ENCODE peak calls at places on chromosome 16, in ten cellular contexts. One of them, this sample, is unnamed.

GRCh38 chr16:53689636-53690035 is 14.0 kb downstream of the RPGRIP1L start:
- DNase-seq in progenitor cell of endocrine pancreas: no peak
- DNase-seq in Calu3: no peak
- DNase-seq in heart right ventricle: no peak
- DNase-seq in endothelial cell: no peak
- DNase-seq in IMR-90: peak
- DNase-seq in MCF 10A: no peak
- DNase-seq in CD8-positive, alpha-beta T cell: no peak
- DNase-seq in right atrium auricular region: no peak
- DNase-seq in SK-N-SH: no peak
- DNase-seq in this sample: no peak

GRCh38 chr16:71459510-71459909 is 2.5 kb downstream of the ZNF23 start:
- DNase-seq in Calu3: no peak
- DNase-seq in right atrium auricular region: no peak
- DNase-seq in IMR-90: no peak
- DNase-seq in SK-N-SH: no peak
- DNase-seq in endothelial cell: no peak
- DNase-seq in MCF 10A: no peak
- DNase-seq in progenitor cell of endocrine pancreas: no peak
- DNase-seq in CD8-positive, alpha-beta T cell: no peak
- DNase-seq in heart right ventricle: no peak
- DNase-seq in this sample: no peak

GRCh38 chr16:11328172-11329079 is 16.8 kb upstream of the RMI2 start:
- DNase-seq in CD8-positive, alpha-beta T cell: peak
- DNase-seq in heart right ventricle: peak
- DNase-seq in Calu3: peak
- DNase-seq in endothelial cell: peak
- DNase-seq in MCF 10A: peak
- DNase-seq in IMR-90: peak
- DNase-seq in SK-N-SH: no peak
- DNase-seq in progenitor cell of endocrine pancreas: no peak
- DNase-seq in right atrium auricular region: peak
- DNase-seq in this sample: peak

GRCh38 chr16:67399749-67400704 is 6.7 kb upstream of the TPPP3 start:
- DNase-seq in Calu3: no peak
- DNase-seq in heart right ventricle: no peak
- DNase-seq in endothelial cell: no peak
- DNase-seq in MCF 10A: no peak
- DNase-seq in right atrium auricular region: no peak
- DNase-seq in progenitor cell of endocrine pancreas: no peak
- DNase-seq in IMR-90: no peak
- DNase-seq in SK-N-SH: peak
- DNase-seq in CD8-positive, alpha-beta T cell: no peak
- DNase-seq in this sample: no peak

GRCh38 chr16:19846421-19846820 is 38.2 kb downstream of the GPRC5B start:
- DNase-seq in endothelial cell: no peak
- DNase-seq in progenitor cell of endocrine pancreas: no peak
- DNase-seq in Calu3: no peak
- DNase-seq in IMR-90: no peak
- DNase-seq in heart right ventricle: no peak
- DNase-seq in SK-N-SH: no peak
- DNase-seq in MCF 10A: no peak
- DNase-seq in right atrium auricular region: no peak
- DNase-seq in CD8-positive, alpha-beta T cell: no peak
- DNase-seq in this sample: no peak

GRCh38 chr16:10938321-10938720 is 3.9 kb downstream of the DEXI start:
- DNase-seq in Calu3: no peak
- DNase-seq in right atrium auricular region: no peak
- DNase-seq in MCF 10A: no peak
- DNase-seq in endothelial cell: no peak
- DNase-seq in CD8-positive, alpha-beta T cell: no peak
- DNase-seq in progenitor cell of endocrine pancreas: no peak
- DNase-seq in heart right ventricle: no peak
- DNase-seq in IMR-90: no peak
- DNase-seq in SK-N-SH: no peak
- DNase-seq in this sample: no peak

GRCh38 chr16:56022818-56023217 is 147.6 kb upstream of the CES5A start:
- DNase-seq in SK-N-SH: no peak
- DNase-seq in MCF 10A: no peak
- DNase-seq in right atrium auricular region: no peak
- DNase-seq in Calu3: no peak
- DNase-seq in heart right ventricle: no peak
- DNase-seq in CD8-positive, alpha-beta T cell: no peak
- DNase-seq in progenitor cell of endocrine pancreas: no peak
- DNase-seq in IMR-90: no peak
- DNase-seq in endothelial cell: no peak
- DNase-seq in this sample: no peak

GRCh38 chr16:19001788-19002187 is 18.1 kb downstream of the TMC7 start:
- DNase-seq in MCF 10A: peak
- DNase-seq in CD8-positive, alpha-beta T cell: no peak
- DNase-seq in heart right ventricle: no peak
- DNase-seq in right atrium auricular region: no peak
- DNase-seq in SK-N-SH: no peak
- DNase-seq in progenitor cell of endocrine pancreas: no peak
- DNase-seq in endothelial cell: no peak
- DNase-seq in Calu3: no peak
- DNase-seq in IMR-90: peak
- DNase-seq in this sample: peak

GRCh38 chr16:19307587-19308241 is 22.2 kb downstream of the CLEC19A start:
- DNase-seq in SK-N-SH: no peak
- DNase-seq in right atrium auricular region: no peak
- DNase-seq in MCF 10A: peak
- DNase-seq in endothelial cell: peak
- DNase-seq in progenitor cell of endocrine pancreas: peak
- DNase-seq in IMR-90: no peak
- DNase-seq in Calu3: peak
- DNase-seq in CD8-positive, alpha-beta T cell: no peak
- DNase-seq in heart right ventricle: no peak
- DNase-seq in this sample: peak

GRCh38 chr16:64370112-64370511 is 751.8 kb downstream of the CDH11 start:
- DNase-seq in SK-N-SH: no peak
- DNase-seq in MCF 10A: no peak
- DNase-seq in endothelial cell: no peak
- DNase-seq in CD8-positive, alpha-beta T cell: no peak
- DNase-seq in heart right ventricle: no peak
- DNase-seq in progenitor cell of endocrine pancreas: no peak
- DNase-seq in Calu3: no peak
- DNase-seq in right atrium auricular region: no peak
- DNase-seq in IMR-90: no peak
- DNase-seq in this sample: no peak

GRCh38 chr16:83847371-83848225 is 39.8 kb downstream of the HSBP1 start:
- DNase-seq in progenitor cell of endocrine pancreas: no peak
- DNase-seq in heart right ventricle: no peak
- DNase-seq in endothelial cell: no peak
- DNase-seq in Calu3: no peak
- DNase-seq in right atrium auricular region: peak
- DNase-seq in CD8-positive, alpha-beta T cell: no peak
- DNase-seq in IMR-90: no peak
- DNase-seq in MCF 10A: peak
- DNase-seq in SK-N-SH: peak
- DNase-seq in this sample: no peak

GRCh38 chr16:69796285-69797118 is 34.4 kb downstream of the WWP2 start:
- DNase-seq in SK-N-SH: peak
- DNase-seq in heart right ventricle: peak
- DNase-seq in Calu3: peak
- DNase-seq in CD8-positive, alpha-beta T cell: no peak
- DNase-seq in right atrium auricular region: no peak
- DNase-seq in progenitor cell of endocrine pancreas: no peak
- DNase-seq in MCF 10A: peak
- DNase-seq in IMR-90: peak
- DNase-seq in endothelial cell: peak
- DNase-seq in this sample: peak

GRCh38 chr16:53465606-53466290 is 31.5 kb downstream of the RBL2 start:
- DNase-seq in right atrium auricular region: no peak
- DNase-seq in progenitor cell of endocrine pancreas: no peak
- DNase-seq in endothelial cell: no peak
- DNase-seq in IMR-90: peak
- DNase-seq in heart right ventricle: no peak
- DNase-seq in SK-N-SH: no peak
- DNase-seq in CD8-positive, alpha-beta T cell: no peak
- DNase-seq in MCF 10A: peak
- DNase-seq in Calu3: peak
- DNase-seq in this sample: no peak

GRCh38 chr16:54265558-54266213 is 20.9 kb downstream of the IRX3 start:
- DNase-seq in endothelial cell: no peak
- DNase-seq in right atrium auricular region: no peak
- DNase-seq in Calu3: no peak
- DNase-seq in heart right ventricle: no peak
- DNase-seq in progenitor cell of endocrine pancreas: no peak
- DNase-seq in CD8-positive, alpha-beta T cell: no peak
- DNase-seq in SK-N-SH: no peak
- DNase-seq in IMR-90: no peak
- DNase-seq in MCF 10A: no peak
- DNase-seq in this sample: no peak

GRCh38 chr16:78742501-78743283 is 643.2 kb downstream of the WWOX start:
- DNase-seq in IMR-90: peak
- DNase-seq in Calu3: no peak
- DNase-seq in MCF 10A: no peak
- DNase-seq in SK-N-SH: no peak
- DNase-seq in right atrium auricular region: no peak
- DNase-seq in progenitor cell of endocrine pancreas: no peak
- DNase-seq in heart right ventricle: no peak
- DNase-seq in CD8-positive, alpha-beta T cell: peak
- DNase-seq in endothelial cell: no peak
- DNase-seq in this sample: peak

GRCh38 chr16:47643610-47644009 is 182.5 kb downstream of the PHKB start:
- DNase-seq in CD8-positive, alpha-beta T cell: no peak
- DNase-seq in right atrium auricular region: no peak
- DNase-seq in SK-N-SH: no peak
- DNase-seq in IMR-90: no peak
- DNase-seq in heart right ventricle: no peak
- DNase-seq in Calu3: no peak
- DNase-seq in progenitor cell of endocrine pancreas: no peak
- DNase-seq in endothelial cell: no peak
- DNase-seq in MCF 10A: no peak
- DNase-seq in this sample: peak

GRCh38 chr16:86261379-86261778 is 248.9 kb upstream of the FOXF1 start:
- DNase-seq in IMR-90: peak
- DNase-seq in endothelial cell: no peak
- DNase-seq in progenitor cell of endocrine pancreas: no peak
- DNase-seq in MCF 10A: peak
- DNase-seq in Calu3: peak
- DNase-seq in SK-N-SH: no peak
- DNase-seq in CD8-positive, alpha-beta T cell: no peak
- DNase-seq in heart right ventricle: no peak
- DNase-seq in right atrium auricular region: no peak
- DNase-seq in this sample: peak

DNA sequence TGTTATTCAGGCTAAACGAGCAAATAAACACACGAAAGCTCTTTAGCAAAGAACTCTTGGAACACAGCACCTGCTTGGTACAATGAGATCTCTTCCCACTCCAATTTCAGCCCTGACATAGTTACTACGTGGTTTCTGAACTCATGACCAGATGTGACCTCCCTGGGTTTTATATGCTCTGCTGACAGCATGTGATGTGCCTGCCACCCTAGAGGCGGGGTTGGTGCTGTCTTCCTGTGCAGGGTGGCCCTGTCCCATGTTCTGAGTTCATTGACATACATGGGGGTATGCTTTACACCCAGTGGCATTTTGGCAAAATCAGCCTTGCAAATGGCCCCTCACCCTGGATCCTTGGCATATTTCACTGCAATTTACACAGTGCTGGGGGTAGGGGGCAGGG is 475.3 kb upstream of the ZFHX3 start:
- DNase-seq in Calu3: no peak
- DNase-seq in heart right ventricle: no peak
- DNase-seq in SK-N-SH: no peak
- DNase-seq in MCF 10A: no peak
- DNase-seq in IMR-90: no peak
- DNase-seq in right atrium auricular region: no peak
- DNase-seq in progenitor cell of endocrine pancreas: no peak
- DNase-seq in endothelial cell: no peak
- DNase-seq in CD8-positive, alpha-beta T cell: no peak
- DNase-seq in this sample: no peak
- TF ChIP-seq CTCF in Calu3: no peak
- TF ChIP-seq CTCF in heart right ventricle: no peak
- TF ChIP-seq CTCF in SK-N-SH: no peak
- TF ChIP-seq CTCF in MCF 10A: no peak
- TF ChIP-seq CTCF in IMR-90: no peak
- TF ChIP-seq CTCF in right atrium auricular region: no peak
- TF ChIP-seq CTCF in progenitor cell of endocrine pancreas: no peak
- TF ChIP-seq CTCF in endothelial cell: no peak
- TF ChIP-seq CTCF in CD8-positive, alpha-beta T cell: no peak
- TF ChIP-seq CTCF in this sample: no peak

DNA sequence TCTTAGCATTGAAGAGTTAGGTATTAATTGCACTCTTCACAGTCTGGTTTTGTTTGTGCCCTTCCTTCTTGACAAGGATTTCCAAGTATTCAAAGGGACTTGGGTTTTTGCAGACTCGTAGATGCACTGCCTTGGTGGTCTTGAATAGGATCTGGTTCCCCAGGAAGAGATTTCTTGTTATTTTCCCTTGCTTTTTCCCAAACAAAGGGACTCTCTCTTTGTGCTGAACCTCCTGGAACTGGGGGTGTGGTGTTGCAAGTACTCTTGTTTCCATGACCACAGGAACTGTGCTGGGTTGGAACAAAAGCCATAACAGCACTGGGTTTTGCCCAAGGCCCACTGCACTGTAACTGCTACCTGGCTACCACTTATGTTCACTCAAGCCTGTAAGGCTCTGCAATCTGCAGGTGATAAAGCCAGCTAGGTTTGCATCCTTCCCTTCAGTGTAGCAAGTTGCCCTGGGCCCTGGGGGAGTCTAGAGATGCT is 1482.9 kb downstream of the CDH8 start:
- DNase-seq in right atrium auricular region: no peak
- DNase-seq in SK-N-SH: no peak
- DNase-seq in heart right ventricle: no peak
- DNase-seq in Calu3: no peak
- DNase-seq in progenitor cell of endocrine pancreas: no peak
- DNase-seq in CD8-positive, alpha-beta T cell: no peak
- DNase-seq in endothelial cell: no peak
- DNase-seq in IMR-90: no peak
- DNase-seq in MCF 10A: no peak
- DNase-seq in this sample: no peak
- TF ChIP-seq CTCF in right atrium auricular region: no peak
- TF ChIP-seq CTCF in SK-N-SH: no peak
- TF ChIP-seq CTCF in heart right ventricle: no peak
- TF ChIP-seq CTCF in Calu3: no peak
- TF ChIP-seq CTCF in progenitor cell of endocrine pancreas: no peak
- TF ChIP-seq CTCF in CD8-positive, alpha-beta T cell: no peak
- TF ChIP-seq CTCF in endothelial cell: no peak
- TF ChIP-seq CTCF in IMR-90: no peak
- TF ChIP-seq CTCF in MCF 10A: no peak
- TF ChIP-seq CTCF in this sample: no peak

GRCh38 chr16:73846292-73846849 is 450.2 kb upstream of the PSMD7 start:
- DNase-seq in SK-N-SH: peak
- DNase-seq in progenitor cell of endocrine pancreas: no peak
- DNase-seq in right atrium auricular region: no peak
- DNase-seq in IMR-90: no peak
- DNase-seq in CD8-positive, alpha-beta T cell: no peak
- DNase-seq in MCF 10A: no peak
- DNase-seq in heart right ventricle: no peak
- DNase-seq in endothelial cell: no peak
- DNase-seq in Calu3: no peak
- DNase-seq in this sample: no peak
- TF ChIP-seq CTCF in SK-N-SH: no peak
- TF ChIP-seq CTCF in progenitor cell of endocrine pancreas: peak
- TF ChIP-seq CTCF in right atrium auricular region: peak
- TF ChIP-seq CTCF in IMR-90: no peak
- TF ChIP-seq CTCF in CD8-positive, alpha-beta T cell: no peak
- TF ChIP-seq CTCF in MCF 10A: no peak
- TF ChIP-seq CTCF in heart right ventricle: no peak
- TF ChIP-seq CTCF in endothelial cell: no peak
- TF ChIP-seq CTCF in Calu3: no peak
- TF ChIP-seq CTCF in this sample: peak

GRCh38 chr16:3541527-3542152 is 35.6 kb downstream of the NLRC3 start:
- DNase-seq in endothelial cell: no peak
- DNase-seq in right atrium auricular region: no peak
- DNase-seq in progenitor cell of endocrine pancreas: no peak
- DNase-seq in IMR-90: no peak
- DNase-seq in heart right ventricle: no peak
- DNase-seq in SK-N-SH: no peak
- DNase-seq in Calu3: no peak
- DNase-seq in MCF 10A: no peak
- DNase-seq in CD8-positive, alpha-beta T cell: no peak
- DNase-seq in this sample: no peak
- TF ChIP-seq CTCF in endothelial cell: no peak
- TF ChIP-seq CTCF in right atrium auricular region: no peak
- TF ChIP-seq CTCF in progenitor cell of endocrine pancreas: no peak
- TF ChIP-seq CTCF in IMR-90: no peak
- TF ChIP-seq CTCF in heart right ventricle: no peak
- TF ChIP-seq CTCF in SK-N-SH: no peak
- TF ChIP-seq CTCF in Calu3: no peak
- TF ChIP-seq CTCF in MCF 10A: no peak
- TF ChIP-seq CTCF in CD8-positive, alpha-beta T cell: no peak
- TF ChIP-seq CTCF in this sample: no peak

This sample was measured in DND-41.